ENCODE peak calls at places on chromosomes 7 and 10, in seven cellular contexts. K is fibroblast of pulmonary artery, R is cardiac fibroblast, C is cardiac muscle cell, U is stomach, I is dorsolateral prefrontal cortex, V is AG10803. F is an unnamed sample.

GRCh38 chr10:4234661-4235060 is 449.7 kb upstream of the KLF6 start:
- DNase-seq in I (no peak), C (no peak), V (no peak), R (peak; percentile 78), U (no peak), K (peak; percentile 70), F (peak; percentile 87)

GRCh38 chr10:65796472-65796871 is 1129.4 kb upstream of the LRRTM3 start:
- DNase-seq in U (no peak), K (no peak), V (no peak), I (no peak), C (no peak), R (no peak), F (no peak)

GRCh38 chr7:116083791-116084190 is 53.2 kb upstream of the TFEC start:
- DNase-seq in K (no peak), U (no peak), V (no peak), C (no peak), R (no peak), I (no peak), F (no peak)

GRCh38 chr10:27143686-27144085 is 10.5 kb downstream of the YME1L1 start:
- DNase-seq in V (no peak), K (no peak), I (no peak), C (no peak), R (no peak), U (no peak), F (peak; percentile 51)

GRCh38 chr7:44284216-44284615 is 41.2 kb downstream of the CAMK2B start:
- DNase-seq in C (no peak), U (no peak), K (no peak), I (peak; percentile 51), V (no peak), R (no peak), F (peak; percentile 36)

GRCh38 chr10:132880148-132880981 is 62.0 kb downstream of the CFAP46 start:
- DNase-seq in V (no peak), C (no peak), I (peak; percentile 34), U (no peak), R (no peak), K (no peak), F (no peak)

GRCh38 chr10:33254556-33255160 is 79.8 kb downstream of the NRP1 start:
- DNase-seq in U (no peak), C (no peak), I (no peak), K (no peak), V (no peak), R (no peak), F (no peak)

GRCh38 chr7:36644625-36645422 is 79.5 kb downstream of the AOAH start:
- DNase-seq in R (no peak), I (no peak), K (no peak), V (no peak), C (no peak), U (no peak), F (no peak)

GRCh38 chr7:22240904-22241571 is 115.9 kb downstream of the RAPGEF5 start:
- DNase-seq in V (no peak), K (no peak), U (no peak), C (no peak), R (no peak), I (no peak), F (no peak)

GRCh38 chr7:17299477-17299991 is 1.1 kb downstream of the AHR start:
- DNase-seq in I (no peak), C (peak; percentile 6), V (no peak), K (peak; percentile 58), R (peak; percentile 50), U (no peak), F (peak; percentile 37)

GRCh38 chr10:29356931-29357330 is 68.1 kb downstream of the LYZL1 start:
- DNase-seq in C (no peak), I (no peak), V (no peak), K (no peak), R (peak; percentile 7), U (no peak), F (no peak)

GRCh38 chr7:117084286-117084685 is 131.0 kb downstream of the ST7 start:
- DNase-seq in U (no peak), C (no peak), K (no peak), V (no peak), R (peak; percentile 32), I (no peak), F (no peak)

GRCh38 chr10:78336402-78336791 is 302.7 kb downstream of the RPS24 start:
- DNase-seq in I (no peak), V (peak; percentile 97), U (peak; percentile 10), C (no peak), R (peak; percentile 87), K (peak; percentile 67), F (peak; percentile 37)

GRCh38 chr10:370222-370825 is 235.1 kb downstream of the ZMYND11 start:
- DNase-seq in K (peak; percentile 43), I (no peak), U (no peak), R (peak; percentile 17), V (no peak), C (no peak), F (peak; percentile 55)

GRCh38 chr7:150322833-150323681 is at the start of the genes ACTR3C and LRRC61:
- DNase-seq in K (no peak), R (no peak), V (no peak), U (peak; percentile 75), I (no peak), C (peak; percentile 70), F (no peak)

GRCh38 chr10:8502611-8503010 is 448.1 kb downstream of the GATA3 start:
- DNase-seq in R (no peak), C (no peak), I (no peak), V (no peak), U (no peak), K (no peak), F (no peak)

DNA sequence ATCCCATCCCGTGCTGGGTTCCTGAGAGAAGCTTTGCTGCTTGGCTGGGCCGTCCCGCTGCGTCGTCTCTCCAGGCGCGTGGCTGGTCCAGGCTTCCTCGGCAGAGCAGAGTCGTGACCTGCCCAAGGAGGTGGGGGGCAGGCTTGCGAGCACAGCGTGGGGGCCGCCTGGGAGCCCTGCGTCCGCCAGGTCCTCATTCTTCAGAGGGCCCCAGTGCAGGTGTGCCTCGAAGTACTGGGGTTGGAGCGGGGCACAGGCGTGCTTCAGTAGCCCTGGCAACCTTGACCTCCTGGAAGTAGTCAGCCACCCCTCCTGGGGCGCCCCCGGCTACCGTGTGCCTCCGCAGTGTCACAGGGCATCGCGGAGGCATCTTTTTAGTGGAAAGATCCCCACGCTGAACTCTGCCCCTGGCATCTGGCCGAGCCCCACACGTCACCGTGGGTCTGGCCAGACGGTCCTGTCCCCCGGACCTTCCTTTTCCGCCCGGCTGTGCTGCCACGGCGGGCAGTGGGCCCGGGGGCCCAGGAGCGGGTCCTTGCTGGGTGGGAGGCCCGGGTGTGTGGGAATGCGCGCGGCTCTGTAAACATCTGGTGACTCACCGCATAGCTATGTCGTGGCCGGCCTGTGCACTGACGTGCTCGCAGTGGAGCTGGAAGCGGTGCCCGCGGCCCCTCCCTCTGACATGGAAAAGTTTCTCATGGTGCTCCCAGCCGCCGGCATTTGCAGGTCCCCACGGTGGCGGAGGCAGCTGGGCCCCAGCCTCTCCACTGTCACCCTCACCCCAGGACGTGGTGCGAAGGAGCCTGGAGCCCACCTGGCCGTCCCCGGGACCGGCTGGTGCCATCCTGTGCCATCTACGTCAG is 6.5 kb downstream of the MAFK start:
- DNase-seq in I (peak; percentile 87), R (peak; percentile 99), K (peak; percentile 99), U (peak; percentile 96), V (peak; percentile 99), C (peak; percentile 94), F (peak; percentile 100)
- H3K4me3 ChIP-seq in I (peak overlapping the region; percentile 42), R (peak overlapping the region; percentile 47), K (peak overlapping the region; percentile 55), U (peak overlapping the region; percentile 47), V (peak overlapping the region; percentile 80), C (no peak overlapping the region), F (peak overlapping the region; percentile 62)

GRCh38 chr7:155701972-155702544 is 57.6 kb downstream of the RBM33 start:
- DNase-seq in C (no peak), V (no peak), R (peak; percentile 13), K (peak; percentile 17), I (no peak), U (no peak), F (no peak)
- TF ChIP-seq CTCF in C (peak; percentile 26), V (no peak), R (peak; percentile 5), K (peak; percentile 14), I (no peak), U (no peak), F (peak; percentile 8)

GRCh38 chr10:61452655-61453641 is at the start of gene TMEM26:
- DNase-seq in I (no peak), U (no peak), C (peak; percentile 48), R (no peak), V (peak; percentile 30), K (peak; percentile 36), F (peak; percentile 62)
- H3K4me3 ChIP-seq in I (peak within 1 kb of the TSS; percentile 81), U (peak within 1 kb of the TSS; percentile 58), C (peak within 1 kb of the TSS; percentile 69), R (peak within 1 kb of the TSS; percentile 63), V (peak within 1 kb of the TSS; percentile 72), K (peak within 1 kb of the TSS; percentile 62), F (peak within 1 kb of the TSS; percentile 77)

GRCh38 chr7:55593172-55593514 is 20.8 kb upstream of the VOPP1 start:
- DNase-seq in K (no peak), U (no peak), V (no peak), I (no peak), R (no peak), C (no peak), F (no peak)

GRCh38 chr7:55593515-55594318 is 21.4 kb upstream of the VOPP1 start:
- DNase-seq in U (peak; percentile 76), I (no peak), C (peak; percentile 61), K (peak; percentile 53), V (peak; percentile 31), R (peak; percentile 71), F (peak; percentile 44)

GRCh38 chr7:55595511-55595910 is 23.2 kb upstream of the VOPP1 start:
- DNase-seq in R (no peak), I (no peak), U (no peak), V (no peak), K (no peak), C (no peak), F (no peak)

GRCh38 chr7:55594870-55595269 is 22.6 kb upstream of the VOPP1 start:
- DNase-seq in R (no peak), V (no peak), U (no peak), I (no peak), C (no peak), K (no peak), F (no peak)

DNA sequence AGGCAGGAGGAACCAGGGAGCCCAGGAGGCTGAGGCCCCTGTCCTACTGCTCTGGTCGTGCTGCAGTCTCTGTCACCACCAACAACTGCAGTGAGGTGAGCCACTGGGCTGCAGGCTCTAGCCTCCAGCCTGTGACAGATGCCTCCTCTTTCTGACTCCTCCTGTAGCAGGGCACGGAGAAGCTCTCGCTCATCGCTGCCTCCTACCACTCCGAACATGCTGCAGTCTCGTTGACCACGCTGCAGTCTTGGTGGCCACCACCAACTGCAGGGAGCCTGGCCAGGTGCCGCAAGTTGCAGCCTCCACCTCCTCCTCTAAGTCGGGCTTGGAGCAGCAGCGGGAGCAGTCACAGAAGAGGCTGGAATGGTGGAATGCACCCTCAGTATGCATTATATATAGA is 22.1 kb upstream of the VOPP1 start:
- DNase-seq in I (no peak), R (no peak), K (no peak), C (no peak), U (no peak), V (no peak), F (no peak)
- TF ChIP-seq CTCF in I (no peak), R (no peak), K (no peak), C (no peak), U (no peak), V (no peak), F (no peak)

GRCh38 chr7:91187061-91187460 is 77.2 kb upstream of the FZD1 start:
- DNase-seq in I (no peak), U (no peak), V (no peak), K (no peak), R (no peak), C (no peak), F (no peak)
- H3K4me3 ChIP-seq in I (no peak overlapping the region), U (no peak overlapping the region), V (no peak overlapping the region), K (no peak overlapping the region), R (no peak overlapping the region), C (no peak overlapping the region), F (no peak overlapping the region)